ENCODE peak calls at places on chromosome 12, in five cellular contexts. One of them, this sample, is unnamed.
A peak's percentile ranks its signal among the peaks of the same experiment; 100 is the strongest.

GRCh38 chr12:21418403-21418802 is 19.1 kb upstream of the PYROXD1 start:
- DNase-seq in IMR-90: no peak
- DNase-seq in neuronal stem cell: no peak
- DNase-seq in mesenchymal stem cell: no peak
- DNase-seq in mesendoderm: peak; percentile 32
- DNase-seq in this sample: no peak

GRCh38 chr12:12718853-12719252 is 1.7 kb downstream of the CDKN1B start:
- DNase-seq in neuronal stem cell: no peak
- DNase-seq in IMR-90: peak; percentile 76
- DNase-seq in mesendoderm: no peak
- DNase-seq in mesenchymal stem cell: peak; percentile 64
- DNase-seq in this sample: no peak

GRCh38 chr12:19959353-19959752 is 409.0 kb upstream of the PDE3A start:
- DNase-seq in mesendoderm: no peak
- DNase-seq in IMR-90: peak; percentile 52
- DNase-seq in mesenchymal stem cell: no peak
- DNase-seq in neuronal stem cell: no peak
- DNase-seq in this sample: no peak

GRCh38 chr12:95083938-95084337 is 10.5 kb upstream of the NR2C1 start:
- DNase-seq in mesenchymal stem cell: peak; percentile 92
- DNase-seq in mesendoderm: peak; percentile 92
- DNase-seq in IMR-90: peak; percentile 89
- DNase-seq in neuronal stem cell: peak; percentile 87
- DNase-seq in this sample: no peak

GRCh38 chr12:7782055-7782454 is 7.1 kb upstream of the NANOG start:
- DNase-seq in mesendoderm: no peak
- DNase-seq in mesenchymal stem cell: no peak
- DNase-seq in IMR-90: no peak
- DNase-seq in neuronal stem cell: no peak
- DNase-seq in this sample: no peak

GRCh38 chr12:106953352-106954260 is 2.1 kb upstream of the TMEM263 start:
- DNase-seq in mesendoderm: no peak
- DNase-seq in mesenchymal stem cell: no peak
- DNase-seq in IMR-90: peak; percentile 4
- DNase-seq in neuronal stem cell: no peak
- DNase-seq in this sample: no peak

GRCh38 chr12:40225984-40226602 is 1.3 kb downstream of the LRRK2 start:
- DNase-seq in neuronal stem cell: no peak
- DNase-seq in mesendoderm: no peak
- DNase-seq in IMR-90: no peak
- DNase-seq in mesenchymal stem cell: no peak
- DNase-seq in this sample: no peak

GRCh38 chr12:8819676-8819980 is 2.8 kb upstream of the A2ML1 start:
- DNase-seq in mesenchymal stem cell: no peak
- DNase-seq in neuronal stem cell: no peak
- DNase-seq in IMR-90: peak; percentile 9
- DNase-seq in mesendoderm: peak; percentile 80
- DNase-seq in this sample: no peak

GRCh38 chr12:111628505-111629260 is 29.6 kb upstream of the ATXN2 start:
- DNase-seq in neuronal stem cell: no peak
- DNase-seq in mesenchymal stem cell: no peak
- DNase-seq in mesendoderm: no peak
- DNase-seq in IMR-90: no peak
- DNase-seq in this sample: no peak

GRCh38 chr12:124506145-124506831 is 61.1 kb downstream of the NCOR2 start:
- DNase-seq in mesenchymal stem cell: peak; percentile 84
- DNase-seq in neuronal stem cell: no peak
- DNase-seq in mesendoderm: peak; percentile 41
- DNase-seq in IMR-90: no peak
- DNase-seq in this sample: peak; percentile 52

GRCh38 chr12:39538679-39539104 is 80.9 kb downstream of the ABCD2 start:
- DNase-seq in mesendoderm: no peak
- DNase-seq in neuronal stem cell: no peak
- DNase-seq in mesenchymal stem cell: no peak
- DNase-seq in IMR-90: no peak
- DNase-seq in this sample: no peak

GRCh38 chr12:104825408-104825807 is 132.7 kb downstream of the SLC41A2 start:
- DNase-seq in IMR-90: peak; percentile 6
- DNase-seq in mesendoderm: peak; percentile 45
- DNase-seq in mesenchymal stem cell: peak; percentile 12
- DNase-seq in neuronal stem cell: no peak
- DNase-seq in this sample: peak; percentile 35

GRCh38 chr12:81668475-81668874 is 90.7 kb downstream of the PPFIA2 start:
- DNase-seq in neuronal stem cell: no peak
- DNase-seq in mesenchymal stem cell: peak; percentile 67
- DNase-seq in IMR-90: peak; percentile 43
- DNase-seq in mesendoderm: peak; percentile 66
- DNase-seq in this sample: no peak

GRCh38 chr12:19830461-19830860 is 391.2 kb downstream of the AEBP2 start:
- DNase-seq in IMR-90: no peak
- DNase-seq in mesendoderm: no peak
- DNase-seq in neuronal stem cell: no peak
- DNase-seq in mesenchymal stem cell: peak; percentile 59
- DNase-seq in this sample: no peak

GRCh38 chr12:19440916-19441315 is 1.6 kb downstream of the AEBP2 start:
- DNase-seq in IMR-90: peak; percentile 40
- DNase-seq in neuronal stem cell: no peak
- DNase-seq in mesenchymal stem cell: no peak
- DNase-seq in mesendoderm: no peak
- DNase-seq in this sample: no peak

GRCh38 chr12:121797937-121798801 is 4.7 kb upstream of the RHOF start:
- DNase-seq in mesendoderm: peak; percentile 81
- DNase-seq in neuronal stem cell: no peak
- DNase-seq in IMR-90: peak; percentile 50
- DNase-seq in mesenchymal stem cell: peak; percentile 41
- DNase-seq in this sample: no peak

GRCh38 chr12:58732894-58733293 is 187.4 kb downstream of the LRIG3 start:
- DNase-seq in neuronal stem cell: no peak
- DNase-seq in mesenchymal stem cell: no peak
- DNase-seq in IMR-90: peak; percentile 17
- DNase-seq in mesendoderm: no peak
- DNase-seq in this sample: no peak

GRCh38 chr12:124592050-124592449 is 24.6 kb upstream of the NCOR2 start:
- DNase-seq in mesenchymal stem cell: peak; percentile 68
- DNase-seq in IMR-90: peak; percentile 73
- DNase-seq in mesendoderm: no peak
- DNase-seq in neuronal stem cell: no peak
- DNase-seq in this sample: no peak

GRCh38 chr12:45278447-45278846 is 62.6 kb downstream of the ANO6 start:
- DNase-seq in mesenchymal stem cell: no peak
- DNase-seq in mesendoderm: no peak
- DNase-seq in IMR-90: no peak
- DNase-seq in neuronal stem cell: no peak
- DNase-seq in this sample: no peak

DNA sequence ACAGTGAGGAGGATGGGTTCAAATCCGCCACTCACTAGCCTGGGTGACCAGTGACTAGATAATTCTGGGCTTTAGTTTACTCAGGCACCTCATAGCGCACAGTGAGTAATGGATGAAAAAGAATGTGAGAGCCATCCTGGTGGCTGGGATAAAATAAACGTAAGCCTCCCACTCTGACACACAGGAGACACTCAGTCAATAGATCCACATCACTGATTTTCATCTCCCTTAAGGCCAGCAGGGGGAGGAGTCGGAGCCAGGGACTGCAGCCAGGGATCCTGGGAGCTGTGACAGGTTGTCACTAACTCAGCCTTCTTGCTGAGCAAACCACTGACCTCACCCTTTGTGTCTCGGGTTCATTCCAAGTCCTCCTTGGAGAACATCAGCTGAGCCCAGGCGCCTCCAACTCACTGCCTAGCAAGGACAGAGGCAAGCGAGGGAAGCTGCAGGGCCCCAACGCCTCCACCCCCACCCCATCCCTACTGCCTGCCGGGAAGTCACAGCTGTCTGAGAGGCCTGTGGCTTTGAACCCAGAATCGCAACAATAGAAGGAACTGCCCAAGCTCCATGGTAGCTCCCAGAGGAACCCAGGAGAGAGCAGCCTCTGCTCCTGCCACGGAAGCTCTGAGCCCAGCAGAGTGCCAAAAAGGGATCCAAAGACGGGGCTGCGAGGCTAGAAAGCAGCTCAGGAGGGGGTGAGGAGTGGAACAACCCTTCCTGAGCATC is 30.7 kb downstream of the PXN start:
- DNase-seq in IMR-90: peak; percentile 97
- DNase-seq in mesenchymal stem cell: peak; percentile 99
- DNase-seq in neuronal stem cell: no peak
- DNase-seq in mesendoderm: peak; percentile 98
- DNase-seq in this sample: peak; percentile 81
- H3K9ac ChIP-seq in IMR-90: peak overlapping the region; percentile 67
- H3K9ac ChIP-seq in mesenchymal stem cell: peak overlapping the region; percentile 88
- H3K9ac ChIP-seq in neuronal stem cell: no peak overlapping the region
- H3K9ac ChIP-seq in mesendoderm: peak overlapping the region; percentile 55
- H3K9ac ChIP-seq in this sample: no peak overlapping the region

GRCh38 chr12:49707127-49707811 is at the start of gene FMNL3:
- DNase-seq in neuronal stem cell: peak; percentile 96
- DNase-seq in mesenchymal stem cell: peak; percentile 95
- DNase-seq in mesendoderm: peak; percentile 95
- DNase-seq in IMR-90: peak; percentile 95
- DNase-seq in this sample: peak; percentile 96
- H3K4ac ChIP-seq in neuronal stem cell: no peak within 1 kb of the TSS
- H3K4ac ChIP-seq in mesenchymal stem cell: peak within 1 kb of the TSS; percentile 87
- H3K4ac ChIP-seq in mesendoderm: peak within 1 kb of the TSS; percentile 61
- H3K4ac ChIP-seq in IMR-90: peak within 1 kb of the TSS; percentile 89
- H3K4ac ChIP-seq in this sample: no peak within 1 kb of the TSS

DNA sequence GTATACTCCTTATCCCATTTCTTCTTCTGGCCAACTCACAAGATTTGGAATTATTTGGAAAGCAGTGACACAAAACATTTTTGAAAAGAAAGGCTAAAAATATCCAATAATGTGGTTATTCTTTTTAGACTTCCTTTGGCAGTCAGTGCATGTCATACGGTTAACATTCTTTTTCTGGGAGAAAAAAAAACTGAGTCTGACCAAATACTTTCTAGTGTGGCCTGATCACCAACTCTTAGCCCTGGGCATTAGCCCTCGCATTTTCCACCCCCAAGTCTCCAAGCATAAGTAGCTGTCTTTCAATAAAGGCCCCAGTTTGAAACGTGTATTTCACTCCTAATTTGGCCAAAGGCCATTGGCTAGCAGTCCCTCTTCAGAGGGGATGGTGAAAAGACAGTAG is 5.9 kb downstream of the RASSF3 start:
- DNase-seq in neuronal stem cell: no peak
- DNase-seq in mesendoderm: no peak
- DNase-seq in mesenchymal stem cell: no peak
- DNase-seq in IMR-90: peak; percentile 17
- DNase-seq in this sample: no peak
- H3K9ac ChIP-seq in neuronal stem cell: no peak overlapping the region
- H3K9ac ChIP-seq in mesendoderm: no peak overlapping the region
- H3K9ac ChIP-seq in mesenchymal stem cell: peak overlapping the region; percentile 3
- H3K9ac ChIP-seq in IMR-90: no peak overlapping the region
- H3K9ac ChIP-seq in this sample: no peak overlapping the region

GRCh38 chr12:66733321-66733720 is 54.4 kb upstream of the GRIP1 start:
- DNase-seq in neuronal stem cell: no peak
- DNase-seq in IMR-90: no peak
- DNase-seq in mesendoderm: no peak
- DNase-seq in mesenchymal stem cell: no peak
- DNase-seq in this sample: no peak

GRCh38 chr12:66733839-66734238 is 55.0 kb upstream of the GRIP1 start:
- DNase-seq in mesenchymal stem cell: no peak
- DNase-seq in IMR-90: no peak
- DNase-seq in neuronal stem cell: peak; percentile 8
- DNase-seq in mesendoderm: peak; percentile 45
- DNase-seq in this sample: no peak

GRCh38 chr12:66740257-66740656 is 61.4 kb upstream of the GRIP1 start:
- DNase-seq in neuronal stem cell: no peak
- DNase-seq in mesendoderm: no peak
- DNase-seq in mesenchymal stem cell: no peak
- DNase-seq in IMR-90: no peak
- DNase-seq in this sample: no peak

GRCh38 chr12:66739266-66739665 is 60.4 kb upstream of the GRIP1 start:
- DNase-seq in mesendoderm: peak; percentile 78
- DNase-seq in IMR-90: no peak
- DNase-seq in neuronal stem cell: no peak
- DNase-seq in mesenchymal stem cell: no peak
- DNase-seq in this sample: no peak

DNA sequence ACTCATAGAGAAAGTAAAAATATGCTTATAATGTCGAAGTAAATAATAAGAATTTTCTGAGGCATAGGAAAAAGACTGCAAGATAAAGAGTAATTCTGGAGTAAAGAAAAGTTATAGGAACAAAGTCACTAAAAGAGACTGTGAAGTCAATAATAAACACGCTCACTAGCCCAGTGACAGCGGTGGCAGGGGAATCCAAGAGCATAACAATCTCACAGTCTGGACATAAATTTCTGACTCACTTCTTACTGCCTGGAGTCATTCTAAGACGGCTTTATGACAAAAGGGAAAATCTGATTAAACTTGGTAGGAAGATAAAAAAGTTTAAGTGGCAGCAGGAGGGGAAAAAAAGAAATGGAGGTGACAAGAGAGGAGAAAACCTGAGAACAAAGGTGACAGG is 56.4 kb upstream of the GRIP1 start:
- DNase-seq in IMR-90: no peak
- DNase-seq in neuronal stem cell: no peak
- DNase-seq in mesenchymal stem cell: no peak
- DNase-seq in mesendoderm: no peak
- DNase-seq in this sample: no peak
- H3K4ac ChIP-seq in IMR-90: no peak overlapping the region
- H3K4ac ChIP-seq in neuronal stem cell: no peak overlapping the region
- H3K4ac ChIP-seq in mesenchymal stem cell: no peak overlapping the region
- H3K4ac ChIP-seq in mesendoderm: no peak overlapping the region
- H3K4ac ChIP-seq in this sample: no peak overlapping the region

GRCh38 chr12:6200266-6201198 is at the start of gene CD9:
- DNase-seq in neuronal stem cell: no peak
- DNase-seq in IMR-90: no peak
- DNase-seq in mesenchymal stem cell: peak; percentile 41
- DNase-seq in mesendoderm: peak; percentile 68
- DNase-seq in this sample: peak; percentile 82
- H3K9ac ChIP-seq in neuronal stem cell: peak within 1 kb of the TSS; percentile 61
- H3K9ac ChIP-seq in IMR-90: peak within 1 kb of the TSS; percentile 48
- H3K9ac ChIP-seq in mesenchymal stem cell: peak within 1 kb of the TSS; percentile 90
- H3K9ac ChIP-seq in mesendoderm: peak within 1 kb of the TSS; percentile 90
- H3K9ac ChIP-seq in this sample: peak within 1 kb of the TSS; percentile 51

GRCh38 chr12:110279976-110280783 is 867 bp upstream of the ATP2A2 start:
- DNase-seq in mesendoderm: peak; percentile 66
- DNase-seq in neuronal stem cell: peak; percentile 70
- DNase-seq in IMR-90: peak; percentile 33
- DNase-seq in mesenchymal stem cell: peak; percentile 73
- DNase-seq in this sample: peak; percentile 65
- H3K4ac ChIP-seq in mesendoderm: no peak overlapping the region
- H3K4ac ChIP-seq in neuronal stem cell: peak overlapping the region; percentile 93
- H3K4ac ChIP-seq in IMR-90: peak overlapping the region; percentile 94
- H3K4ac ChIP-seq in mesenchymal stem cell: peak overlapping the region; percentile 69
- H3K4ac ChIP-seq in this sample: no peak overlapping the region

GRCh38 chr12:53096761-53097160 is 706 bp upstream of the IGFBP6 start:
- DNase-seq in mesendoderm: no peak
- DNase-seq in neuronal stem cell: no peak
- DNase-seq in IMR-90: no peak
- DNase-seq in mesenchymal stem cell: peak; percentile 10
- DNase-seq in this sample: no peak

GRCh38 chr12:53097207-53097563 is 282 bp upstream of the IGFBP6 start:
- DNase-seq in neuronal stem cell: no peak
- DNase-seq in mesenchymal stem cell: peak; percentile 32
- DNase-seq in IMR-90: peak; percentile 35
- DNase-seq in mesendoderm: peak; percentile 66
- DNase-seq in this sample: peak; percentile 69

GRCh38 chr12:53098982-53099651 is 1.6 kb downstream of the IGFBP6 start:
- DNase-seq in IMR-90: peak; percentile 95
- DNase-seq in mesenchymal stem cell: peak; percentile 95
- DNase-seq in mesendoderm: peak; percentile 91
- DNase-seq in neuronal stem cell: peak; percentile 79
- DNase-seq in this sample: peak; percentile 88

GRCh38 chr12:53097564-53098353 is at the start of gene IGFBP6:
- DNase-seq in mesendoderm: peak; percentile 66
- DNase-seq in mesenchymal stem cell: peak; percentile 56
- DNase-seq in neuronal stem cell: peak; percentile 40
- DNase-seq in IMR-90: peak; percentile 34
- DNase-seq in this sample: peak; percentile 73

GRCh38 chr12:53098354-53098981 is 1.0 kb downstream of the IGFBP6 start:
- DNase-seq in mesenchymal stem cell: peak; percentile 57
- DNase-seq in IMR-90: peak; percentile 82
- DNase-seq in mesendoderm: peak; percentile 38
- DNase-seq in neuronal stem cell: no peak
- DNase-seq in this sample: peak; percentile 29
- H3K9ac ChIP-seq in mesenchymal stem cell: peak overlapping the region; percentile 94
- H3K9ac ChIP-seq in IMR-90: peak overlapping the region; percentile 81
- H3K9ac ChIP-seq in mesendoderm: peak overlapping the region; percentile 58
- H3K9ac ChIP-seq in neuronal stem cell: no peak overlapping the region
- H3K9ac ChIP-seq in this sample: no peak overlapping the region

This sample was measured in H9.